ENCODE peak calls at places on chromosome 16, in ten cellular contexts. W is SK-N-SH, J is IMR-90, S is colonic mucosa, Q is endothelial cell of umbilical vein, C is MM.1S, G is PC-3, B is mammary epithelial cell, K is kidney, T is neuronal stem cell. R is an unnamed sample.

GRCh38 chr16:64089697-64090096 is 1032.2 kb downstream of the CDH11 start:
- DNase-seq in W (peak; percentile 13), J (peak; percentile 11), S (no peak), Q (peak; percentile 55), C (peak; percentile 37), G (peak; percentile 53), B (peak; percentile 7), K (no peak), T (peak; percentile 32), R (no peak)

GRCh38 chr16:83952587-83952939 is 477 bp upstream of the OSGIN1 start:
- DNase-seq in W (no peak), J (no peak), S (no peak), Q (no peak), C (no peak), G (peak; percentile 74), B (no peak), K (no peak), T (no peak), R (peak; percentile 72)

GRCh38 chr16:88733630-88734360 is 27.5 kb downstream of the CTU2 start:
- DNase-seq in W (no peak), J (no peak), S (no peak), Q (no peak), C (no peak), G (no peak), B (no peak), K (no peak), T (no peak), R (no peak)

GRCh38 chr16:73048292-73049050 is 543 bp upstream of the ZFHX3 start:
- DNase-seq in W (peak; percentile 73), J (no peak), S (no peak), Q (peak; percentile 30), C (no peak), G (peak; percentile 55), B (no peak), K (peak; percentile 82), T (no peak), R (no peak)

GRCh38 chr16:85567101-85567866 is 45.8 kb upstream of the GSE1 start:
- DNase-seq in W (no peak), J (no peak), S (peak; percentile 93), Q (no peak), C (no peak), G (peak; percentile 34), B (no peak), K (no peak), T (no peak), R (no peak)

GRCh38 chr16:28935924-28936783 is 4.4 kb downstream of the CD19 start:
- DNase-seq in W (peak; percentile 89), J (peak; percentile 42), S (peak; percentile 95), Q (peak; percentile 85), C (peak; percentile 57), G (peak; percentile 29), B (peak; percentile 38), K (peak; percentile 92), T (no peak), R (peak; percentile 69)

GRCh38 chr16:305916-306315 is 23.0 kb downstream of the PDIA2 start:
- DNase-seq in W (no peak), J (no peak), S (no peak), Q (no peak), C (no peak), G (no peak), B (no peak), K (no peak), T (no peak), R (no peak)

GRCh38 chr16:15810949-15811348 is 45.9 kb downstream of the MYH11 start:
- DNase-seq in W (no peak), J (no peak), S (no peak), Q (no peak), C (no peak), G (no peak), B (no peak), K (no peak), T (no peak), R (no peak)

GRCh38 chr16:19698480-19699465 is 19.3 kb downstream of the KNOP1 start:
- DNase-seq in W (no peak), J (peak; percentile 20), S (no peak), Q (no peak), C (no peak), G (no peak), B (no peak), K (no peak), T (no peak), R (no peak)

GRCh38 chr16:66903544-66904427 is 14.9 kb downstream of the CDH16 start:
- DNase-seq in W (peak; percentile 14), J (no peak), S (no peak), Q (no peak), C (no peak), G (no peak), B (no peak), K (peak; percentile 76), T (no peak), R (no peak)

GRCh38 chr16:51531271-51531670 is 380.2 kb upstream of the SALL1 start:
- DNase-seq in W (no peak), J (no peak), S (no peak), Q (no peak), C (no peak), G (no peak), B (no peak), K (no peak), T (no peak), R (no peak)

GRCh38 chr16:680967-681745 is 946 bp downstream of the STUB1 start:
- DNase-seq in W (no peak), J (peak; percentile 49), S (peak; percentile 70), Q (peak; percentile 40), C (peak; percentile 33), G (peak; percentile 44), B (peak; percentile 55), K (no peak), T (no peak), R (no peak)

GRCh38 chr16:3819741-3820724 is 60.5 kb downstream of the CREBBP start:
- DNase-seq in W (peak; percentile 79), J (peak; percentile 97), S (peak; percentile 52), Q (peak; percentile 98), C (no peak), G (peak; percentile 95), B (peak; percentile 86), K (no peak), T (no peak), R (peak; percentile 27)

GRCh38 chr16:8946544-8946943 is 17.2 kb downstream of the USP7 start:
- DNase-seq in W (no peak), J (no peak), S (peak; percentile 73), Q (no peak), C (no peak), G (no peak), B (no peak), K (no peak), T (no peak), R (no peak)

DNA sequence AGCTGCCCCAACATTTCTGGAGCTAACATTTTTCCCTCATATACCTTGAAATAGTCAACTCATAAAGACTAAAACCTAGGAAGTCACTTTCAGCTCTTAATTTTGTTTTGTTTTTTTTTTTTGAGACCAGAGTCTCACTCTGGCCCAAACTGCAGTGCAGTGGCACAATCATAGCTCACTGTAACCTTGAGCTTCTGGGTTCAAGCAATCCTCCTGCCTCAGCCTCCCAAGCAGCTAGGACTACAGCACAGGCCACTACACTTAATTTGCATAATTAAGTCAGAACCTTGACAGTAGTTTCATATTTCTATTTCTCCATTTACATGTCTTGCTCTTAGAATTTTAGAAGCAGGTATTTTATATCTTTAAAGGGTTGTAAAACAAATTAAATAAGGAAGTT is 4.7 kb downstream of the AMFR start:
- DNase-seq in W (no peak), J (no peak), S (no peak), Q (no peak), C (no peak), G (no peak), B (no peak), K (no peak), T (no peak), R (no peak)
- H3K9ac ChIP-seq in W (no peak overlapping the region), J (no peak overlapping the region), S (no peak overlapping the region), Q (no peak overlapping the region), C (no peak overlapping the region), G (no peak overlapping the region), B (no peak overlapping the region), K (no peak overlapping the region), T (no peak overlapping the region), R (no peak overlapping the region)

DNA sequence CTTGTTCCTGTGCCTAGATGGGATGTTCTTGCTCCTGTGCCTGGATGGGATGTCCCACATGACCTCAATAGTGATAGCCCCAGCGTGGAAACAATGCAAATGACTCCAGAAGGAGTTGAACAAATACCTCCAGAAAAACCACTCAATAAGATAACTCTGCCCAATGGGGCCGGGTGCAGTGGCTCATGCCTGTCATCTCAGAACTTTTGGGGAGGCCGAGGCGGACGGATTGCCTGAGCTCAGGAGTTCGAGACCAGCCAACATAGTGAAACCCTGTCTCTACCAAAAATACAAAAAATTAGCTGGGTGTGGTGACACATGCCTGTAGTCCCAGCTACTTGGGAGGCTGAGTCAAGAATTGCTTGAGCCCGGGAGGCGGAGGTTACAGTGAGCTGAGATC is 15.2 kb upstream of the LITAF start:
- DNase-seq in W (no peak), J (no peak), S (no peak), Q (no peak), C (no peak), G (no peak), B (no peak), K (no peak), T (no peak), R (no peak)
- H3K9ac ChIP-seq in W (no peak overlapping the region), J (no peak overlapping the region), S (no peak overlapping the region), Q (no peak overlapping the region), C (no peak overlapping the region), G (no peak overlapping the region), B (no peak overlapping the region), K (no peak overlapping the region), T (no peak overlapping the region), R (no peak overlapping the region)

GRCh38 chr16:11585460-11586374 is 1.0 kb downstream of the LITAF start:
- DNase-seq in W (peak; percentile 61), J (peak; percentile 33), S (peak; percentile 54), Q (no peak), C (peak; percentile 20), G (no peak), B (peak; percentile 33), K (peak; percentile 82), T (no peak), R (no peak)

GRCh38 chr16:11586856-11587642 is at the start of gene LITAF:
- DNase-seq in W (peak; percentile 92), J (peak; percentile 42), S (peak; percentile 72), Q (no peak), C (peak; percentile 72), G (peak; percentile 23), B (peak; percentile 74), K (peak; percentile 91), T (peak; percentile 52), R (no peak)

GRCh38 chr16:11588321-11589244 is 1.9 kb upstream of the LITAF start:
- DNase-seq in W (no peak), J (no peak), S (no peak), Q (no peak), C (no peak), G (no peak), B (no peak), K (no peak), T (no peak), R (no peak)

GRCh38 chr16:11586375-11586855 is 304 bp downstream of the LITAF start:
- DNase-seq in W (no peak), J (no peak), S (no peak), Q (no peak), C (peak; percentile 19), G (no peak), B (no peak), K (peak; percentile 81), T (no peak), R (no peak)

GRCh38 chr16:11587643-11588247 is 1.0 kb upstream of the LITAF start:
- DNase-seq in W (peak; percentile 84), J (no peak), S (no peak), Q (no peak), C (no peak), G (no peak), B (no peak), K (peak; percentile 68), T (no peak), R (no peak)
- H3K9ac ChIP-seq in W (peak overlapping the region; percentile 85), J (peak overlapping the region; percentile 83), S (peak overlapping the region; percentile 86), Q (no peak overlapping the region), C (peak overlapping the region; percentile 76), G (no peak overlapping the region), B (no peak overlapping the region), K (peak overlapping the region; percentile 67), T (no peak overlapping the region), R (peak overlapping the region; percentile 73)

GRCh38 chr16:69727916-69728270 is 1.5 kb upstream of the NQO1 start:
- DNase-seq in W (no peak), J (no peak), S (no peak), Q (no peak), C (no peak), G (peak; percentile 29), B (no peak), K (no peak), T (no peak), R (no peak)
- H3K9ac ChIP-seq in W (no peak overlapping the region), J (no peak overlapping the region), S (no peak overlapping the region), Q (no peak overlapping the region), C (no peak overlapping the region), G (peak overlapping the region; percentile 99), B (no peak overlapping the region), K (no peak overlapping the region), T (no peak overlapping the region), R (peak overlapping the region; percentile 86)